ENCODE peak calls at places on chromosomes 11 and 22, in eight cellular contexts. H is cardiac fibroblast, Q is PC-3, M is H1, X is germinal center, C is NCI-H1092, A is cerebellar cortex, R is NCI-H1417. L is an unnamed sample.

GRCh38 chr22:32852346-32853251 is 51.1 kb downstream of the TIMP3 start:
- DNase-seq in A (peak), X (no peak), M (no peak), C (no peak), H (peak), R (no peak), Q (no peak), L (no peak)

GRCh38 chr11:107669893-107670601 is 41.8 kb downstream of the SLN start:
- DNase-seq in M (no peak), H (no peak), A (no peak), R (no peak), C (no peak), Q (no peak), X (no peak), L (no peak)

GRCh38 chr22:24938741-24939341 is 7.7 kb downstream of the LHFPL7 start:
- DNase-seq in X (peak), M (no peak), R (peak), A (peak), H (peak), C (peak), Q (peak), L (peak)

GRCh38 chr11:89175796-89176195 is 1.9 kb upstream of the TYR start:
- DNase-seq in X (no peak), R (no peak), M (no peak), H (no peak), C (no peak), A (no peak), Q (no peak), L (no peak)

GRCh38 chr22:26170795-26171194 is 1.5 kb downstream of the SEZ6L start:
- DNase-seq in C (peak), M (no peak), H (no peak), R (peak), X (no peak), Q (no peak), A (peak), L (no peak)

GRCh38 chr11:27757953-27758352 is 57.7 kb upstream of the BDNF start:
- DNase-seq in A (peak), X (no peak), C (no peak), Q (peak), R (no peak), M (no peak), H (peak), L (peak)

GRCh38 chr11:15893080-15893492 is 463.3 kb downstream of the SOX6 start:
- DNase-seq in X (no peak), A (no peak), Q (peak), R (no peak), H (no peak), C (no peak), M (no peak), L (peak)

GRCh38 chr11:91972665-91973266 is 251.9 kb upstream of the FAT3 start:
- DNase-seq in M (no peak), C (no peak), A (no peak), X (no peak), Q (no peak), H (no peak), R (peak), L (no peak)

GRCh38 chr11:66476841-66477251 is 3.4 kb upstream of the DPP3 start:
- DNase-seq in X (no peak), A (peak), M (no peak), R (peak), Q (no peak), C (no peak), H (no peak), L (no peak)

GRCh38 chr11:73395297-73396208 is 19.4 kb downstream of the RELT start:
- DNase-seq in A (no peak), H (no peak), R (no peak), C (no peak), Q (no peak), M (no peak), X (no peak), L (no peak)

GRCh38 chr22:30404307-30404706 is 7.5 kb downstream of the SEC14L2 start:
- DNase-seq in H (no peak), R (no peak), X (no peak), C (no peak), A (no peak), M (no peak), Q (no peak), L (no peak)

GRCh38 chr11:8086001-8086479 is 5.0 kb downstream of the TUB start:
- DNase-seq in C (peak), X (no peak), Q (no peak), R (peak), H (no peak), A (no peak), M (no peak), L (no peak)

GRCh38 chr11:71245601-71246391 is 6.6 kb downstream of the SHANK2 start:
- DNase-seq in H (no peak), C (no peak), X (no peak), M (no peak), A (no peak), R (peak), Q (no peak), L (no peak)

GRCh38 chr22:30114356-30114755 is 34.1 kb downstream of the HORMAD2 start:
- DNase-seq in C (no peak), A (no peak), M (no peak), Q (no peak), X (no peak), H (no peak), R (no peak), L (no peak)

GRCh38 chr22:43923631-43924548 is at the start of gene PNPLA3:
- DNase-seq in Q (peak), A (peak), R (peak), C (peak), H (peak), X (peak), M (peak), L (peak)

GRCh38 chr11:70535191-70535971 is 137.1 kb downstream of the CTTN start:
- DNase-seq in M (no peak), R (no peak), C (no peak), X (no peak), Q (no peak), H (no peak), A (no peak), L (no peak)

GRCh38 chr22:47127441-47127871 is 365.0 kb downstream of the TBC1D22A start:
- DNase-seq in Q (no peak), M (no peak), C (no peak), H (no peak), X (no peak), R (no peak), A (no peak), L (no peak)

GRCh38 chr11:113570906-113571305 is 95.7 kb upstream of the DRD2 start:
- DNase-seq in H (no peak), R (no peak), Q (no peak), M (no peak), X (no peak), A (no peak), C (no peak), L (no peak)

GRCh38 chr11:114049050-114049449 is 10.5 kb upstream of the ZBTB16 start:
- DNase-seq in R (no peak), M (no peak), Q (no peak), A (no peak), X (no peak), C (no peak), H (no peak), L (no peak)

GRCh38 chr11:110984147-110984546 is 261.4 kb upstream of the POU2AF2 start:
- DNase-seq in Q (peak), A (no peak), M (no peak), R (no peak), H (peak), C (no peak), X (no peak), L (no peak)

GRCh38 chr11:118198370-118198769 is 21.9 kb upstream of the SCN2B start:
- DNase-seq in C (peak), R (peak), M (peak), Q (peak), A (peak), H (peak), X (peak), L (peak)

GRCh38 chr22:40533712-40534378 is 102.7 kb downstream of the MRTFA start:
- DNase-seq in R (peak), C (no peak), A (peak), X (peak), Q (peak), H (peak), M (no peak), L (peak)

GRCh38 chr11:83127309-83127636 is 29.7 kb upstream of the PCF11 start:
- DNase-seq in H (no peak), A (no peak), M (no peak), C (no peak), Q (no peak), R (no peak), X (no peak), L (no peak)

GRCh38 chr11:1820463-1821325 is 14.1 kb upstream of the SYT8 start:
- DNase-seq in H (no peak), Q (peak), X (no peak), A (no peak), C (no peak), M (no peak), R (no peak), L (peak)

GRCh38 chr11:70281114-70281729 is 10.7 kb downstream of the PPFIA1 start:
- DNase-seq in R (no peak), M (no peak), H (peak), C (no peak), X (no peak), Q (no peak), A (peak), L (peak)

GRCh38 chr22:32866953-32867352 is 65.4 kb downstream of the TIMP3 start:
- DNase-seq in C (no peak), R (no peak), H (no peak), M (no peak), X (no peak), A (no peak), Q (no peak), L (no peak)

GRCh38 chr11:78196661-78197091 is 8.0 kb downstream of the USP35 start:
- DNase-seq in X (no peak), C (no peak), Q (no peak), H (no peak), R (no peak), M (no peak), A (no peak), L (no peak)

GRCh38 chr11:74403607-74404006 is 5.4 kb upstream of the PGM2L1 start:
- DNase-seq in A (no peak), H (no peak), R (no peak), C (no peak), M (no peak), Q (no peak), X (no peak), L (no peak)

GRCh38 chr11:32584921-32585320 is 1.3 kb downstream of the EIF3M start:
- DNase-seq in H (no peak), X (no peak), A (no peak), C (no peak), R (no peak), M (no peak), Q (peak), L (no peak)

GRCh38 chr22:25942989-25943411 is 201.0 kb downstream of the MYO18B start:
- DNase-seq in X (no peak), C (peak), R (peak), A (peak), M (no peak), Q (no peak), H (no peak), L (no peak)

GRCh38 chr11:12291313-12291712 is 86.1 kb upstream of the PARVA start:
- DNase-seq in H (no peak), Q (no peak), A (no peak), X (no peak), M (no peak), R (no peak), C (no peak), L (no peak)

GRCh38 chr11:70544067-70544773 is 145.9 kb downstream of the CTTN start:
- DNase-seq in R (no peak), A (no peak), M (no peak), C (no peak), Q (no peak), H (no peak), X (no peak), L (no peak)

GRCh38 chr22:30195245-30196140 is 51.1 kb downstream of the LIF start:
- DNase-seq in H (peak), A (no peak), Q (peak), M (no peak), R (no peak), C (no peak), X (no peak), L (no peak)

GRCh38 chr11:77705195-77705876 is 67.7 kb upstream of the CLNS1A start:
- DNase-seq in R (no peak), A (no peak), M (no peak), X (no peak), H (peak), C (no peak), Q (peak), L (no peak)

GRCh38 chr11:451738-452137 is 1.7 kb downstream of the PTDSS2 start:
- DNase-seq in Q (no peak), M (no peak), H (no peak), R (no peak), A (no peak), C (no peak), X (no peak), L (no peak)

GRCh38 chr11:116861539-116861938 is 24.1 kb upstream of the APOA1 start:
- DNase-seq in M (no peak), H (peak), X (no peak), C (no peak), Q (peak), A (no peak), R (no peak), L (no peak)

GRCh38 chr11:123577081-123577598 is 77.3 kb downstream of the SCN3B start:
- DNase-seq in C (peak), M (peak), Q (peak), R (peak), A (peak), H (peak), X (peak), L (peak)